ENCODE peak calls at places on chromosomes 4 and X, in eight cellular contexts. One of them, this sample, is unnamed.

GRCh38 chr4:82851902-82852750 is 38.8 kb downstream of the SEC31A start:
- DNase-seq in cortex of kidney: no peak
- DNase-seq in HTR-8/SVneo: peak
- DNase-seq in T-helper 2 cell: no peak
- DNase-seq in fibroblast of lung: peak
- DNase-seq in A549: peak
- DNase-seq in stimulated activated CD8-positive, alpha-beta memory T cell treated with anti-CD3 and anti-CD28 coated beads, Interleukin-12 subunit alpha, Interleukin-12 subunit beta, amount 100 ng/mL, for 1 hour: no peak
- DNase-seq in Daoy: peak
- DNase-seq in this sample: peak

GRCh38 chrX:136251042-136251991 is at the start of gene MAP7D3:
- DNase-seq in cortex of kidney: no peak
- DNase-seq in HTR-8/SVneo: peak
- DNase-seq in T-helper 2 cell: peak
- DNase-seq in fibroblast of lung: peak
- DNase-seq in A549: peak
- DNase-seq in stimulated activated CD8-positive, alpha-beta memory T cell treated with anti-CD3 and anti-CD28 coated beads, Interleukin-12 subunit alpha, Interleukin-12 subunit beta, amount 100 ng/mL, for 1 hour: peak
- DNase-seq in Daoy: peak
- DNase-seq in this sample: no peak

GRCh38 chr4:31193516-31193915 is 473.3 kb downstream of the PCDH7 start:
- DNase-seq in cortex of kidney: no peak
- DNase-seq in HTR-8/SVneo: no peak
- DNase-seq in T-helper 2 cell: no peak
- DNase-seq in fibroblast of lung: no peak
- DNase-seq in A549: no peak
- DNase-seq in stimulated activated CD8-positive, alpha-beta memory T cell treated with anti-CD3 and anti-CD28 coated beads, Interleukin-12 subunit alpha, Interleukin-12 subunit beta, amount 100 ng/mL, for 1 hour: no peak
- DNase-seq in Daoy: no peak
- DNase-seq in this sample: no peak

GRCh38 chrX:2550288-2551020 is 49.7 kb upstream of the DHRSX start:
- DNase-seq in cortex of kidney: no peak
- DNase-seq in HTR-8/SVneo: no peak
- DNase-seq in T-helper 2 cell: no peak
- DNase-seq in fibroblast of lung: no peak
- DNase-seq in A549: no peak
- DNase-seq in stimulated activated CD8-positive, alpha-beta memory T cell treated with anti-CD3 and anti-CD28 coated beads, Interleukin-12 subunit alpha, Interleukin-12 subunit beta, amount 100 ng/mL, for 1 hour: no peak
- DNase-seq in Daoy: peak
- DNase-seq in this sample: no peak

GRCh38 chr4:21845663-21846062 is 102.9 kb downstream of the KCNIP4 start:
- DNase-seq in cortex of kidney: no peak
- DNase-seq in HTR-8/SVneo: no peak
- DNase-seq in T-helper 2 cell: no peak
- DNase-seq in fibroblast of lung: peak
- DNase-seq in A549: no peak
- DNase-seq in stimulated activated CD8-positive, alpha-beta memory T cell treated with anti-CD3 and anti-CD28 coated beads, Interleukin-12 subunit alpha, Interleukin-12 subunit beta, amount 100 ng/mL, for 1 hour: no peak
- DNase-seq in Daoy: no peak
- DNase-seq in this sample: no peak

GRCh38 chr4:38150021-38150671 is 189.9 kb downstream of the PTTG2 start:
- DNase-seq in cortex of kidney: no peak
- DNase-seq in HTR-8/SVneo: no peak
- DNase-seq in T-helper 2 cell: no peak
- DNase-seq in fibroblast of lung: peak
- DNase-seq in A549: no peak
- DNase-seq in stimulated activated CD8-positive, alpha-beta memory T cell treated with anti-CD3 and anti-CD28 coated beads, Interleukin-12 subunit alpha, Interleukin-12 subunit beta, amount 100 ng/mL, for 1 hour: no peak
- DNase-seq in Daoy: peak
- DNase-seq in this sample: no peak

GRCh38 chr4:81606796-81607550 is 135.3 kb upstream of the RASGEF1B start:
- DNase-seq in cortex of kidney: no peak
- DNase-seq in HTR-8/SVneo: no peak
- DNase-seq in T-helper 2 cell: no peak
- DNase-seq in fibroblast of lung: no peak
- DNase-seq in A549: no peak
- DNase-seq in stimulated activated CD8-positive, alpha-beta memory T cell treated with anti-CD3 and anti-CD28 coated beads, Interleukin-12 subunit alpha, Interleukin-12 subunit beta, amount 100 ng/mL, for 1 hour: no peak
- DNase-seq in Daoy: peak
- DNase-seq in this sample: no peak

GRCh38 chr4:14716622-14717021 is 285.7 kb upstream of the CPEB2 start:
- DNase-seq in cortex of kidney: no peak
- DNase-seq in HTR-8/SVneo: no peak
- DNase-seq in T-helper 2 cell: no peak
- DNase-seq in fibroblast of lung: no peak
- DNase-seq in A549: no peak
- DNase-seq in stimulated activated CD8-positive, alpha-beta memory T cell treated with anti-CD3 and anti-CD28 coated beads, Interleukin-12 subunit alpha, Interleukin-12 subunit beta, amount 100 ng/mL, for 1 hour: no peak
- DNase-seq in Daoy: no peak
- DNase-seq in this sample: no peak

GRCh38 chrX:120426599-120426998 is 42.5 kb downstream of the LAMP2 start:
- DNase-seq in cortex of kidney: no peak
- DNase-seq in HTR-8/SVneo: no peak
- DNase-seq in T-helper 2 cell: no peak
- DNase-seq in fibroblast of lung: peak
- DNase-seq in A549: no peak
- DNase-seq in stimulated activated CD8-positive, alpha-beta memory T cell treated with anti-CD3 and anti-CD28 coated beads, Interleukin-12 subunit alpha, Interleukin-12 subunit beta, amount 100 ng/mL, for 1 hour: no peak
- DNase-seq in Daoy: no peak
- DNase-seq in this sample: no peak

GRCh38 chr4:144906181-144906895 is 191.7 kb downstream of the ANAPC10 start:
- DNase-seq in cortex of kidney: no peak
- DNase-seq in HTR-8/SVneo: no peak
- DNase-seq in T-helper 2 cell: no peak
- DNase-seq in fibroblast of lung: peak
- DNase-seq in A549: no peak
- DNase-seq in stimulated activated CD8-positive, alpha-beta memory T cell treated with anti-CD3 and anti-CD28 coated beads, Interleukin-12 subunit alpha, Interleukin-12 subunit beta, amount 100 ng/mL, for 1 hour: no peak
- DNase-seq in Daoy: no peak
- DNase-seq in this sample: no peak

GRCh38 chr4:25859429-25860148 is 3.2 kb downstream of the SEL1L3 start:
- DNase-seq in cortex of kidney: no peak
- DNase-seq in HTR-8/SVneo: no peak
- DNase-seq in T-helper 2 cell: no peak
- DNase-seq in fibroblast of lung: peak
- DNase-seq in A549: no peak
- DNase-seq in stimulated activated CD8-positive, alpha-beta memory T cell treated with anti-CD3 and anti-CD28 coated beads, Interleukin-12 subunit alpha, Interleukin-12 subunit beta, amount 100 ng/mL, for 1 hour: no peak
- DNase-seq in Daoy: peak
- DNase-seq in this sample: no peak

GRCh38 chrX:12378263-12378662 is 240.0 kb downstream of the FRMPD4 start:
- DNase-seq in cortex of kidney: no peak
- DNase-seq in HTR-8/SVneo: no peak
- DNase-seq in T-helper 2 cell: no peak
- DNase-seq in fibroblast of lung: no peak
- DNase-seq in A549: no peak
- DNase-seq in stimulated activated CD8-positive, alpha-beta memory T cell treated with anti-CD3 and anti-CD28 coated beads, Interleukin-12 subunit alpha, Interleukin-12 subunit beta, amount 100 ng/mL, for 1 hour: no peak
- DNase-seq in Daoy: no peak
- DNase-seq in this sample: no peak

GRCh38 chr4:76803522-76803921 is 94.4 kb downstream of the SOWAHB start:
- DNase-seq in cortex of kidney: no peak
- DNase-seq in HTR-8/SVneo: peak
- DNase-seq in T-helper 2 cell: no peak
- DNase-seq in fibroblast of lung: peak
- DNase-seq in A549: peak
- DNase-seq in stimulated activated CD8-positive, alpha-beta memory T cell treated with anti-CD3 and anti-CD28 coated beads, Interleukin-12 subunit alpha, Interleukin-12 subunit beta, amount 100 ng/mL, for 1 hour: no peak
- DNase-seq in Daoy: peak
- DNase-seq in this sample: peak

GRCh38 chr4:168877407-168877778 is 132.7 kb downstream of the CBR4 start:
- DNase-seq in cortex of kidney: no peak
- DNase-seq in HTR-8/SVneo: no peak
- DNase-seq in T-helper 2 cell: no peak
- DNase-seq in fibroblast of lung: no peak
- DNase-seq in A549: no peak
- DNase-seq in stimulated activated CD8-positive, alpha-beta memory T cell treated with anti-CD3 and anti-CD28 coated beads, Interleukin-12 subunit alpha, Interleukin-12 subunit beta, amount 100 ng/mL, for 1 hour: no peak
- DNase-seq in Daoy: no peak
- DNase-seq in this sample: no peak

GRCh38 chr4:126440297-126440696 is 1125.5 kb downstream of the FAT4 start:
- DNase-seq in cortex of kidney: no peak
- DNase-seq in HTR-8/SVneo: no peak
- DNase-seq in T-helper 2 cell: no peak
- DNase-seq in fibroblast of lung: no peak
- DNase-seq in A549: no peak
- DNase-seq in stimulated activated CD8-positive, alpha-beta memory T cell treated with anti-CD3 and anti-CD28 coated beads, Interleukin-12 subunit alpha, Interleukin-12 subunit beta, amount 100 ng/mL, for 1 hour: no peak
- DNase-seq in Daoy: no peak
- DNase-seq in this sample: no peak

GRCh38 chr4:51859476-51860032 is 16.6 kb downstream of the DCUN1D4 start:
- DNase-seq in cortex of kidney: no peak
- DNase-seq in HTR-8/SVneo: no peak
- DNase-seq in T-helper 2 cell: no peak
- DNase-seq in fibroblast of lung: peak
- DNase-seq in A549: no peak
- DNase-seq in stimulated activated CD8-positive, alpha-beta memory T cell treated with anti-CD3 and anti-CD28 coated beads, Interleukin-12 subunit alpha, Interleukin-12 subunit beta, amount 100 ng/mL, for 1 hour: no peak
- DNase-seq in Daoy: no peak
- DNase-seq in this sample: no peak

GRCh38 chr4:125368161-125368560 is 53.4 kb downstream of the FAT4 start:
- DNase-seq in cortex of kidney: no peak
- DNase-seq in HTR-8/SVneo: no peak
- DNase-seq in T-helper 2 cell: no peak
- DNase-seq in fibroblast of lung: peak
- DNase-seq in A549: no peak
- DNase-seq in stimulated activated CD8-positive, alpha-beta memory T cell treated with anti-CD3 and anti-CD28 coated beads, Interleukin-12 subunit alpha, Interleukin-12 subunit beta, amount 100 ng/mL, for 1 hour: no peak
- DNase-seq in Daoy: peak
- DNase-seq in this sample: no peak

GRCh38 chr4:8045909-8046308 is 106.2 kb upstream of the AFAP1 start:
- DNase-seq in cortex of kidney: no peak
- DNase-seq in HTR-8/SVneo: no peak
- DNase-seq in T-helper 2 cell: no peak
- DNase-seq in fibroblast of lung: no peak
- DNase-seq in A549: no peak
- DNase-seq in stimulated activated CD8-positive, alpha-beta memory T cell treated with anti-CD3 and anti-CD28 coated beads, Interleukin-12 subunit alpha, Interleukin-12 subunit beta, amount 100 ng/mL, for 1 hour: no peak
- DNase-seq in Daoy: no peak
- DNase-seq in this sample: no peak

GRCh38 chrX:101348452-101349222 is at the start of gene TIMM8A:
- DNase-seq in cortex of kidney: peak
- DNase-seq in HTR-8/SVneo: peak
- DNase-seq in T-helper 2 cell: peak
- DNase-seq in fibroblast of lung: peak
- DNase-seq in A549: peak
- DNase-seq in stimulated activated CD8-positive, alpha-beta memory T cell treated with anti-CD3 and anti-CD28 coated beads, Interleukin-12 subunit alpha, Interleukin-12 subunit beta, amount 100 ng/mL, for 1 hour: peak
- DNase-seq in Daoy: peak
- DNase-seq in this sample: peak

GRCh38 chr4:139858436-139859225 is 193.0 kb downstream of the MGST2 start:
- DNase-seq in cortex of kidney: no peak
- DNase-seq in HTR-8/SVneo: no peak
- DNase-seq in T-helper 2 cell: no peak
- DNase-seq in fibroblast of lung: peak
- DNase-seq in A549: no peak
- DNase-seq in stimulated activated CD8-positive, alpha-beta memory T cell treated with anti-CD3 and anti-CD28 coated beads, Interleukin-12 subunit alpha, Interleukin-12 subunit beta, amount 100 ng/mL, for 1 hour: no peak
- DNase-seq in Daoy: no peak
- DNase-seq in this sample: no peak

GRCh38 chr4:168528131-168528949 is 31.5 kb downstream of the PALLD start:
- DNase-seq in cortex of kidney: no peak
- DNase-seq in HTR-8/SVneo: peak
- DNase-seq in T-helper 2 cell: no peak
- DNase-seq in fibroblast of lung: peak
- DNase-seq in A549: peak
- DNase-seq in stimulated activated CD8-positive, alpha-beta memory T cell treated with anti-CD3 and anti-CD28 coated beads, Interleukin-12 subunit alpha, Interleukin-12 subunit beta, amount 100 ng/mL, for 1 hour: no peak
- DNase-seq in Daoy: peak
- DNase-seq in this sample: no peak

GRCh38 chrX:14003876-14004425 is 25.7 kb downstream of the GEMIN8 start:
- DNase-seq in cortex of kidney: no peak
- DNase-seq in HTR-8/SVneo: no peak
- DNase-seq in T-helper 2 cell: no peak
- DNase-seq in fibroblast of lung: no peak
- DNase-seq in A549: no peak
- DNase-seq in stimulated activated CD8-positive, alpha-beta memory T cell treated with anti-CD3 and anti-CD28 coated beads, Interleukin-12 subunit alpha, Interleukin-12 subunit beta, amount 100 ng/mL, for 1 hour: no peak
- DNase-seq in Daoy: no peak
- DNase-seq in this sample: no peak

GRCh38 chr4:1872918-1873269 is 1.7 kb downstream of the NSD2 start:
- DNase-seq in cortex of kidney: no peak
- DNase-seq in HTR-8/SVneo: no peak
- DNase-seq in T-helper 2 cell: no peak
- DNase-seq in fibroblast of lung: peak
- DNase-seq in A549: no peak
- DNase-seq in stimulated activated CD8-positive, alpha-beta memory T cell treated with anti-CD3 and anti-CD28 coated beads, Interleukin-12 subunit alpha, Interleukin-12 subunit beta, amount 100 ng/mL, for 1 hour: no peak
- DNase-seq in Daoy: peak
- DNase-seq in this sample: peak

GRCh38 chr4:40678421-40678820 is 48.8 kb upstream of the RBM47 start:
- DNase-seq in cortex of kidney: no peak
- DNase-seq in HTR-8/SVneo: no peak
- DNase-seq in T-helper 2 cell: no peak
- DNase-seq in fibroblast of lung: no peak
- DNase-seq in A549: no peak
- DNase-seq in stimulated activated CD8-positive, alpha-beta memory T cell treated with anti-CD3 and anti-CD28 coated beads, Interleukin-12 subunit alpha, Interleukin-12 subunit beta, amount 100 ng/mL, for 1 hour: no peak
- DNase-seq in Daoy: no peak
- DNase-seq in this sample: no peak

GRCh38 chrX:55342533-55343501 is 78.1 kb upstream of the PAGE3 start:
- DNase-seq in cortex of kidney: no peak
- DNase-seq in HTR-8/SVneo: peak
- DNase-seq in T-helper 2 cell: peak
- DNase-seq in fibroblast of lung: no peak
- DNase-seq in A549: peak
- DNase-seq in stimulated activated CD8-positive, alpha-beta memory T cell treated with anti-CD3 and anti-CD28 coated beads, Interleukin-12 subunit alpha, Interleukin-12 subunit beta, amount 100 ng/mL, for 1 hour: no peak
- DNase-seq in Daoy: peak
- DNase-seq in this sample: no peak

GRCh38 chr4:80788798-80789197 is 241.7 kb upstream of the BMP3 start:
- DNase-seq in cortex of kidney: no peak
- DNase-seq in HTR-8/SVneo: no peak
- DNase-seq in T-helper 2 cell: no peak
- DNase-seq in fibroblast of lung: peak
- DNase-seq in A549: no peak
- DNase-seq in stimulated activated CD8-positive, alpha-beta memory T cell treated with anti-CD3 and anti-CD28 coated beads, Interleukin-12 subunit alpha, Interleukin-12 subunit beta, amount 100 ng/mL, for 1 hour: no peak
- DNase-seq in Daoy: no peak
- DNase-seq in this sample: no peak

GRCh38 chr4:7985891-7986441 is 46.3 kb upstream of the AFAP1 start:
- DNase-seq in cortex of kidney: no peak
- DNase-seq in HTR-8/SVneo: no peak
- DNase-seq in T-helper 2 cell: no peak
- DNase-seq in fibroblast of lung: no peak
- DNase-seq in A549: no peak
- DNase-seq in stimulated activated CD8-positive, alpha-beta memory T cell treated with anti-CD3 and anti-CD28 coated beads, Interleukin-12 subunit alpha, Interleukin-12 subunit beta, amount 100 ng/mL, for 1 hour: no peak
- DNase-seq in Daoy: no peak
- DNase-seq in this sample: no peak

GRCh38 chr4:97653701-97654100 is 489.6 kb downstream of the STPG2 start:
- DNase-seq in cortex of kidney: no peak
- DNase-seq in HTR-8/SVneo: no peak
- DNase-seq in T-helper 2 cell: no peak
- DNase-seq in fibroblast of lung: peak
- DNase-seq in A549: no peak
- DNase-seq in stimulated activated CD8-positive, alpha-beta memory T cell treated with anti-CD3 and anti-CD28 coated beads, Interleukin-12 subunit alpha, Interleukin-12 subunit beta, amount 100 ng/mL, for 1 hour: no peak
- DNase-seq in Daoy: no peak
- DNase-seq in this sample: no peak

This sample was measured in GM04504.